ENCODE peak calls at places on chromosomes 3 and 15, in ten cellular contexts. Y is Panc1, B is sigmoid colon, W is GM12891, X is breast epithelium, I is HCT116, P is spleen, N is GM23338, F is GM12892, A is transverse colon. R is an unnamed sample.

GRCh38 chr3:56878046-56878445 is 76.3 kb upstream of the ARHGEF3 start:
- DNase-seq in Y (no peak), N (peak; percentile 27), W (no peak), P (no peak), X (no peak), I (no peak), F (no peak), A (no peak), B (no peak), R (no peak)

GRCh38 chr15:44193651-44194396 is 1.2 kb downstream of the FRMD5 start:
- DNase-seq in X (no peak), Y (no peak), A (no peak), W (no peak), P (no peak), F (no peak), B (no peak), I (no peak), N (peak; percentile 68), R (no peak)

GRCh38 chr3:187572431-187572830 is 97.8 kb downstream of the SST start:
- DNase-seq in F (no peak), X (no peak), N (no peak), W (no peak), B (no peak), A (no peak), Y (no peak), P (no peak), I (no peak), R (no peak)

GRCh38 chr3:168094877-168095610 is 680 bp downstream of the GOLIM4 start:
- DNase-seq in Y (peak; percentile 28), F (peak; percentile 30), N (peak; percentile 81), W (peak; percentile 37), X (peak; percentile 62), A (peak; percentile 72), P (peak; percentile 91), I (peak; percentile 33), B (peak; percentile 80), R (no peak)

GRCh38 chr3:45968706-45969105 is 25.4 kb downstream of the CXCR6 start:
- DNase-seq in I (no peak), F (no peak), N (no peak), W (no peak), X (no peak), Y (no peak), P (no peak), B (no peak), A (no peak), R (no peak)

GRCh38 chr15:60370804-60371700 is 26.7 kb downstream of the ANXA2 start:
- DNase-seq in X (peak; percentile 79), F (no peak), Y (peak; percentile 96), N (no peak), I (peak; percentile 97), A (peak; percentile 73), W (no peak), B (peak; percentile 91), P (no peak), R (peak; percentile 79)

GRCh38 chr3:159250961-159251360 is 449.1 kb downstream of the MFSD1 start:
- DNase-seq in F (no peak), A (no peak), W (no peak), P (no peak), I (no peak), B (no peak), X (no peak), Y (no peak), N (peak; percentile 14), R (no peak)

GRCh38 chr3:176352716-176353334 is 844.5 kb downstream of the TBL1XR1 start:
- DNase-seq in I (no peak), F (no peak), W (no peak), B (no peak), X (no peak), N (no peak), P (no peak), Y (no peak), A (no peak), R (no peak)

GRCh38 chr3:16103472-16103871 is 71.0 kb upstream of the GALNT15 start:
- DNase-seq in B (peak; percentile 72), Y (no peak), A (no peak), F (no peak), P (no peak), N (no peak), I (no peak), W (no peak), X (no peak), R (no peak)

GRCh38 chr3:13684854-13685253 is 135.9 kb downstream of the FBLN2 start:
- DNase-seq in P (no peak), N (no peak), Y (no peak), F (no peak), B (no peak), W (no peak), A (no peak), X (no peak), I (no peak), R (no peak)
- TF ChIP-seq POLR2AphosphoS5 in P (no peak), N (no peak), Y (no peak), F (no peak), B (no peak), W (no peak), A (no peak), X (no peak), I (no peak), R (no peak)

GRCh38 chr3:196662711-196663571 is 23.4 kb downstream of the NRROS start:
- DNase-seq in B (no peak), Y (no peak), A (no peak), P (no peak), X (peak; percentile 27), I (no peak), F (no peak), W (no peak), N (no peak), R (no peak)

GRCh38 chr3:196662033-196662432 is 22.5 kb downstream of the NRROS start:
- DNase-seq in I (no peak), X (peak; percentile 20), F (no peak), Y (no peak), B (no peak), W (no peak), N (no peak), A (no peak), P (no peak), R (no peak)

GRCh38 chr3:196660381-196661166 is 21.1 kb downstream of the NRROS start:
- DNase-seq in F (no peak), B (no peak), Y (no peak), I (no peak), W (no peak), P (no peak), X (no peak), A (no peak), N (no peak), R (no peak)

GRCh38 chr3:196659901-196660351 is 20.4 kb downstream of the NRROS start:
- DNase-seq in W (no peak), P (no peak), I (no peak), Y (no peak), A (no peak), X (no peak), B (no peak), N (no peak), F (no peak), R (no peak)

GRCh38 chr3:196661400-196661799 is 21.9 kb downstream of the NRROS start:
- DNase-seq in A (no peak), I (no peak), W (no peak), F (no peak), X (peak; percentile 48), Y (no peak), B (no peak), N (no peak), P (no peak), R (no peak)
- TF ChIP-seq POLR2AphosphoS5 in A (no peak), I (no peak), W (peak; percentile 58), F (peak; percentile 33), X (no peak), Y (no peak), B (no peak), N (no peak), P (peak; percentile 36), R (no peak)

DNA sequence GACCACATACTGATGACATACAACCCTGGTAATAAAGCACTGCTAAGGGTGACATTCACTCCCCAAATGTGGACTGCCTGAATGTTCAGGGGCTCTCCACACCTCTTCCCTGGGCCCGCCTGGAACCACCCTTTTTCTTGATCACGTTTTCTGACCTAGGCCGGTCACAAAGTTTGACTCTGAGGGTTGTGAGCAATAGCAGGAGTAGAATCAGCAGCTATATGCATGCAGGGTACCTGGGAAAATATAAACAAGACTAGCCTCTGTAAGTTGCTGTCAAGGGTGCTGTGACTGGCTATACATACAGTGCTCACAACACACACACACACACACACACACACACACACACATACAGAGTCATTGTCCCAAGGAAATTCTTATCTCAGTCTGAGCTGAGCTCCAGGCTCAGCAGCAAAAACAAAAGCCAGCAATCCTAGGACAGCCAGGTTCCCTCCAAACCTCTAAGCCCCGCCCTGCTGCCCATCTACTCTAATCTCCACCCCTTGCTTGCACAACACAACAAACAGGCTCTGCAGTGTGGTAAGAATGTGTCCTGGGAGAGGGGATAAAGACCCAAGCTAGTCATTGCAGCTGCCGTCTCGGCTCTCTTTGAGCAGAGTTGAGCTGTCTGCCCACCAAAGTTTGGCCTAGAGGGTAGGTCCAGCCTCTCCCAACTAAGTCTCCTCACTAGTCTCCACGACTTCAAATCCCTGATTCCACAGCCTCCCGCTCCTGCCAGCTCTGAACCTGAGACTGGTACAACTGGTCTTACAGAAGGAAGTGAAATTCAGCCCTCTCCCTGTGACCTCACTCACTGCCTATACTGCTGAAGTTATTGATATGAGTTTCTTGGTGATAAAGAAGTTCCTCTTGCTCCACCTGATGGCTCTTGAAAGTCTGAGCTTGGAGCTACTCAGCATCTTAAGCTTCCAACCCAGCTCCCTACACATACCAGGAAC is 2.2 kb downstream of the BMF start:
- DNase-seq in N (peak; percentile 97), W (no peak), I (no peak), Y (no peak), X (peak; percentile 77), A (peak; percentile 85), B (peak; percentile 88), F (no peak), P (peak; percentile 86), R (no peak)
- TF ChIP-seq POLR2AphosphoS5 in N (no peak), W (no peak), I (no peak), Y (no peak), X (peak; percentile 62), A (peak; percentile 53), B (peak; percentile 70), F (no peak), P (no peak), R (peak; percentile 39)

GRCh38 chr3:196321162-196321561 is 3.1 kb upstream of the DYNLT2B start:
- DNase-seq in B (no peak), A (no peak), W (no peak), Y (no peak), I (no peak), X (no peak), F (no peak), N (no peak), P (no peak), R (no peak)

GRCh38 chr3:196315821-196316220 is 2.2 kb downstream of the DYNLT2B start:
- DNase-seq in B (no peak), P (no peak), F (no peak), N (no peak), A (no peak), W (no peak), Y (no peak), I (no peak), X (no peak), R (no peak)

GRCh38 chr3:196320110-196320509 is 2.1 kb upstream of the DYNLT2B start:
- DNase-seq in F (no peak), W (no peak), I (no peak), A (no peak), P (no peak), N (no peak), Y (no peak), B (no peak), X (no peak), R (no peak)

GRCh38 chr3:196314597-196314996 is 3.4 kb downstream of the DYNLT2B start:
- DNase-seq in B (no peak), Y (no peak), W (no peak), P (no peak), A (no peak), I (no peak), N (no peak), X (no peak), F (no peak), R (no peak)

GRCh38 chr3:196317702-196318467 is at the start of gene DYNLT2B:
- DNase-seq in P (peak; percentile 98), W (peak; percentile 97), I (peak; percentile 74), Y (peak; percentile 62), X (peak; percentile 85), B (peak; percentile 92), F (peak; percentile 98), A (peak; percentile 91), N (peak; percentile 91), R (peak; percentile 6)
- TF ChIP-seq POLR2AphosphoS5 in P (peak; percentile 94), W (peak; percentile 89), I (peak; percentile 95), Y (peak; percentile 87), X (peak; percentile 53), B (peak; percentile 62), F (peak; percentile 74), A (peak; percentile 54), N (peak; percentile 88), R (peak; percentile 78)